ENCODE peak calls at places on chromosomes 13 and 19, in six cellular contexts. F is Panc1, I is HepG2, X is SK-N-SH, E is H1, K is K562. P is an unnamed sample.

GRCh38 chr13:28159057-28159456 is 20.7 kb downstream of the PAN3 start:
- DNase-seq in F (no peak), E (no peak), K (no peak), I (no peak), X (no peak), P (no peak)

GRCh38 chr13:24116103-24116502 is 44.4 kb upstream of the SPATA13 start:
- DNase-seq in I (no peak), E (no peak), K (no peak), F (no peak), X (no peak), P (no peak)

GRCh38 chr13:105327727-105328126 is 1207.7 kb downstream of the EFNB2 start:
- DNase-seq in I (no peak), F (no peak), K (no peak), E (no peak), X (no peak), P (no peak)

GRCh38 chr13:93925976-93926375 is 553.5 kb downstream of the DCT start:
- DNase-seq in F (no peak), K (no peak), E (no peak), I (no peak), X (no peak), P (no peak)

GRCh38 chr13:27186295-27186694 is 14.7 kb upstream of the USP12 start:
- DNase-seq in X (no peak), F (no peak), I (no peak), E (no peak), K (no peak), P (no peak)

GRCh38 chr13:52879950-52880650 is 31.7 kb upstream of the PCDH8 start:
- DNase-seq in X (no peak), K (no peak), E (no peak), I (no peak), F (no peak), P (no peak)

GRCh38 chr13:97004096-97004876 is 10.0 kb upstream of the OXGR1 start:
- DNase-seq in I (peak), E (no peak), F (no peak), K (no peak), X (no peak), P (no peak)

GRCh38 chr13:113845723-113846638 is 17.9 kb downstream of the GAS6 start:
- DNase-seq in X (no peak), K (no peak), F (no peak), I (no peak), E (no peak), P (no peak)

GRCh38 chr13:97226788-97227627 is 4.9 kb downstream of the MBNL2 start:
- DNase-seq in F (no peak), X (no peak), K (peak), E (no peak), I (no peak), P (no peak)

GRCh38 chr19:17775991-17776803 is 18.7 kb upstream of the B3GNT3 start:
- DNase-seq in X (no peak), I (no peak), E (no peak), F (no peak), K (no peak), P (peak)

GRCh38 chr13:33633701-33634525 is 184.0 kb upstream of the RFC3 start:
- DNase-seq in E (no peak), F (no peak), I (peak), K (no peak), X (no peak), P (no peak)

GRCh38 chr19:8528500-8528899 is 14.5 kb upstream of the ZNF414 start:
- DNase-seq in E (no peak), K (no peak), X (no peak), F (no peak), I (no peak), P (no peak)

GRCh38 chr19:8530061-8530679 is 16.2 kb upstream of the ZNF414 start:
- DNase-seq in I (no peak), F (no peak), E (no peak), X (no peak), K (no peak), P (no peak)

GRCh38 chr19:8529369-8530006 is 15.5 kb upstream of the ZNF414 start:
- DNase-seq in F (no peak), X (no peak), K (no peak), I (no peak), E (no peak), P (no peak)

GRCh38 chr19:8525401-8525684 is 11.4 kb upstream of the ZNF414 start:
- DNase-seq in X (no peak), I (no peak), F (no peak), K (no peak), E (peak), P (no peak)

GRCh38 chr19:8526345-8527062 is 12.5 kb upstream of the ZNF414 start:
- DNase-seq in F (no peak), E (peak), X (peak), I (peak), K (peak), P (no peak)
- TF ChIP-seq SIN3A in F (no peak), E (peak), X (no peak), I (no peak), K (no peak), P (no peak)

GRCh38 chr19:16325161-16325527 is 518 bp downstream of the KLF2 start:
- DNase-seq in X (peak), K (peak), I (no peak), F (no peak), E (peak), P (no peak)
- TF ChIP-seq CTCF in X (peak), K (no peak), I (no peak), F (peak), E (no peak), P (no peak)

DNA sequence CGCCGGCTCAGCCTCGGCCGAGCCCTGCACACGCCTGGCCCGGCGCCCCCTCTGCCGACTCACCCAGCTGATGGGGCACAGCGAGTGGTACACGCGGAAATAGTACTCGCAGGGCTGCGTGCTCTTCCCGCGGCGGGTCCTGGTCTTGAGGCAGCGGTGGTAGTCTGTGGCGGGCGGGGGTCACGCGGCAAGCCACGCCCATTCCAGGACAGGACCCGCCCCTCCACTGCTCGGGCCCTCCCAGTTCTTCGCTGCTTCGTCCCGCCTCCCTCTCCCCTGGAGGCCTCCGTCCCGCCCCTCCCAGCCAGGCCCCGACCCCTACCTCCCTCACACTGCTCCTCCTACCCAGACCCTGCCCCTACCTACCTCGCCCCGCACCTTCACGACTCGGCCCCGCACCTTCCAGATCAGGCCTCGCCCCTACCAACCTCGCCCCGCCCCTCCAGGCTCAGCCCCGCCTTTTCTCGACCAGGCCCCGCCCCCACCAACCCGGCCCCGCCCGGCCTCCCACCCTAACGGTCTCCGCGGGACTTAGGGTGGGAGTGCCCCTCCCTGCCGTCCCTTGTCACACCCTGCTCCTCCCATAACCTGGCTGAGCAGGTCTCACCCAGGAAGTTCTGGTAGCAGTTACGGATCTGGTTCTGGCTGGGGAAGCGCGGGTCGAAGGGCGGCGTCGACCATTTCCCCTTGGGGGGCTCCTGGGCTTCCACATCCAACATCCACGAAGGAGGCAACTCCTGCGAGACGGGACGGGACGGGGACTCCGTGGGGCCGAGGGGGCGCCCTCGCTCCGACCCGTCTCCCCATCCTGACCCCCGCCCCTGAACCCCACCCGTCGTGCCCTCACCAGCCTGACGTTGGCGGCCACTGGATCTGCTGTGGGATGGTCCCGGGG is 469 bp downstream of the COX6B2 start:
- DNase-seq in X (peak), E (peak), F (no peak), I (no peak), K (peak), P (no peak)
- TF ChIP-seq SIN3A in X (no peak), E (no peak), F (peak), I (no peak), K (no peak), P (no peak)

GRCh38 chr13:57716295-57716694 is 84.8 kb downstream of the PCDH17 start:
- DNase-seq in I (peak), E (no peak), F (no peak), X (no peak), K (no peak), P (no peak)
- TF ChIP-seq CTCF in I (peak), E (peak), F (peak), X (no peak), K (no peak), P (no peak)

GRCh38 chr19:12996542-12997094 is 1.3 kb downstream of the NFIX start:
- DNase-seq in X (peak), K (peak), I (peak), F (no peak), E (peak), P (no peak)

GRCh38 chr19:12997225-12997966 is 2.1 kb downstream of the NFIX start:
- DNase-seq in I (no peak), F (no peak), K (no peak), E (no peak), X (no peak), P (no peak)

GRCh38 chr19:12993562-12993961 is 1.7 kb upstream of the NFIX start:
- DNase-seq in F (no peak), I (no peak), K (no peak), X (no peak), E (no peak), P (no peak)

GRCh38 chr19:12994701-12995595 is at the start of gene NFIX:
- DNase-seq in E (no peak), F (no peak), K (peak), I (peak), X (peak), P (no peak)

GRCh38 chr19:12995596-12996541 is 594 bp downstream of the NFIX start:
- DNase-seq in I (no peak), E (no peak), X (peak), F (no peak), K (peak), P (no peak)
- TF ChIP-seq SIN3A in I (no peak), E (no peak), X (no peak), F (no peak), K (no peak), P (no peak)